ENCODE peak calls at places on chromosomes 3 and 15, in four cellular contexts. R is SK-N-SH, B is transverse colon, X is stomach. V is an unnamed sample.

GRCh38 chr3:4509983-4510755 is 17.0 kb downstream of the ITPR1 start:
- DNase-seq in R (no peak), B (no peak), X (no peak), V (no peak)

GRCh38 chr15:35874260-35874905 is 328.4 kb upstream of the DPH6 start:
- DNase-seq in R (no peak), B (no peak), X (no peak), V (no peak)

GRCh38 chr3:110625126-110625798 is 446.4 kb upstream of the NECTIN3 start:
- DNase-seq in R (no peak), B (no peak), X (no peak), V (no peak)

GRCh38 chr3:72899349-72899765 is 11.5 kb downstream of the GXYLT2 start:
- DNase-seq in R (no peak), B (no peak), X (no peak), V (no peak)

GRCh38 chr15:31151301-31152233 is 50.0 kb upstream of the TRPM1 start:
- DNase-seq in R (no peak), B (no peak), X (peak; percentile 17), V (no peak)

GRCh38 chr3:130918328-130918727 is 24.4 kb downstream of the ATP2C1 start:
- DNase-seq in R (no peak), B (no peak), X (no peak), V (no peak)

GRCh38 chr3:69407908-69408307 is 22.0 kb upstream of the FRMD4B start:
- DNase-seq in R (no peak), B (no peak), X (no peak), V (no peak)

GRCh38 chr3:50912746-50913145 is 238.0 kb downstream of the DOCK3 start:
- DNase-seq in R (no peak), B (no peak), X (no peak), V (no peak)

GRCh38 chr3:160260587-160261270 is 35.5 kb downstream of the C3orf80 start:
- DNase-seq in R (no peak), B (no peak), X (no peak), V (no peak)

GRCh38 chr3:24160424-24160823 is 215.3 kb downstream of the NR1D2 start:
- DNase-seq in R (no peak), B (no peak), X (no peak), V (no peak)

GRCh38 chr3:30666564-30667249 is 60.3 kb downstream of the TGFBR2 start:
- DNase-seq in R (no peak), B (no peak), X (no peak), V (no peak)

GRCh38 chr3:170205302-170205701 is 16.9 kb upstream of the PRKCI start:
- DNase-seq in R (no peak), B (no peak), X (no peak), V (no peak)

GRCh38 chr3:52245322-52246263 is at the start of gene PPM1M:
- DNase-seq in R (peak; percentile 90), B (peak; percentile 67), X (peak; percentile 58), V (no peak)

GRCh38 chr3:127849368-127849767 is 27.1 kb upstream of the MGLL start:
- DNase-seq in R (no peak), B (no peak), X (no peak), V (no peak)

GRCh38 chr3:41241159-41241558 is 41.9 kb downstream of the CTNNB1 start:
- DNase-seq in R (no peak), B (no peak), X (no peak), V (no peak)

GRCh38 chr3:155130001-155130400 is 49.9 kb downstream of the MME start:
- DNase-seq in R (no peak), B (no peak), X (no peak), V (no peak)

GRCh38 chr3:124131158-124132115 is 139.5 kb upstream of the ROPN1 start:
- DNase-seq in R (no peak), B (no peak), X (no peak), V (no peak)

GRCh38 chr3:78871048-78871447 is 896.8 kb downstream of the ROBO1 start:
- DNase-seq in R (no peak), B (no peak), X (no peak), V (no peak)

GRCh38 chr3:45173776-45174175 is 27.6 kb upstream of the CDCP1 start:
- DNase-seq in R (no peak), B (no peak), X (no peak), V (no peak)

GRCh38 chr3:185362850-185363661 is at the start of gene MAP3K13:
- DNase-seq in R (peak; percentile 84), B (peak; percentile 72), X (peak; percentile 82), V (no peak)

GRCh38 chr3:171284308-171285075 is 175.7 kb downstream of the TNIK start:
- DNase-seq in R (peak; percentile 3), B (no peak), X (no peak), V (peak; percentile 18)

GRCh38 chr3:145892869-145893268 is 268.1 kb downstream of the PLOD2 start:
- DNase-seq in R (no peak), B (no peak), X (no peak), V (no peak)

GRCh38 chr3:152190636-152191183 is 78.0 kb upstream of the MBNL1 start:
- DNase-seq in R (no peak), B (no peak), X (no peak), V (no peak)

GRCh38 chr3:191762323-191762960 is 301.5 kb downstream of the PYDC2 start:
- DNase-seq in R (no peak), B (no peak), X (no peak), V (no peak)

GRCh38 chr3:106229495-106230278 is 360.9 kb upstream of the CBLB start:
- DNase-seq in R (no peak), B (no peak), X (no peak), V (no peak)

GRCh38 chr3:173737167-173737808 is 339.7 kb downstream of the NLGN1 start:
- DNase-seq in R (no peak), B (no peak), X (no peak), V (no peak)

GRCh38 chr3:193080821-193081220 is 160.2 kb upstream of the PLAAT1 start:
- DNase-seq in R (no peak), B (no peak), X (no peak), V (no peak)

GRCh38 chr3:134239538-134239937 is 11.1 kb downstream of the RYK start:
- DNase-seq in R (no peak), B (no peak), X (no peak), V (no peak)

GRCh38 chr3:152943645-152944044 is 108.7 kb downstream of the P2RY1 start:
- DNase-seq in R (no peak), B (peak; percentile 33), X (no peak), V (no peak)

GRCh38 chr3:16474304-16474703 is 39.2 kb downstream of the RFTN1 start:
- DNase-seq in R (no peak), B (no peak), X (no peak), V (no peak)

GRCh38 chr3:10263549-10264363 is 15.5 kb downstream of the TATDN2 start:
- DNase-seq in R (peak; percentile 75), B (peak; percentile 24), X (no peak), V (no peak)

GRCh38 chr3:133529809-133530208 is 43.7 kb upstream of the CDV3 start:
- DNase-seq in R (no peak), B (no peak), X (no peak), V (no peak)

GRCh38 chr15:93524432-93524831 is 435.4 kb upstream of the RGMA start:
- DNase-seq in R (no peak), B (no peak), X (peak; percentile 50), V (no peak)

GRCh38 chr15:61974759-61975158 is 85.5 kb downstream of the VPS13C start:
- DNase-seq in R (no peak), B (no peak), X (no peak), V (peak; percentile 5)

DNA sequence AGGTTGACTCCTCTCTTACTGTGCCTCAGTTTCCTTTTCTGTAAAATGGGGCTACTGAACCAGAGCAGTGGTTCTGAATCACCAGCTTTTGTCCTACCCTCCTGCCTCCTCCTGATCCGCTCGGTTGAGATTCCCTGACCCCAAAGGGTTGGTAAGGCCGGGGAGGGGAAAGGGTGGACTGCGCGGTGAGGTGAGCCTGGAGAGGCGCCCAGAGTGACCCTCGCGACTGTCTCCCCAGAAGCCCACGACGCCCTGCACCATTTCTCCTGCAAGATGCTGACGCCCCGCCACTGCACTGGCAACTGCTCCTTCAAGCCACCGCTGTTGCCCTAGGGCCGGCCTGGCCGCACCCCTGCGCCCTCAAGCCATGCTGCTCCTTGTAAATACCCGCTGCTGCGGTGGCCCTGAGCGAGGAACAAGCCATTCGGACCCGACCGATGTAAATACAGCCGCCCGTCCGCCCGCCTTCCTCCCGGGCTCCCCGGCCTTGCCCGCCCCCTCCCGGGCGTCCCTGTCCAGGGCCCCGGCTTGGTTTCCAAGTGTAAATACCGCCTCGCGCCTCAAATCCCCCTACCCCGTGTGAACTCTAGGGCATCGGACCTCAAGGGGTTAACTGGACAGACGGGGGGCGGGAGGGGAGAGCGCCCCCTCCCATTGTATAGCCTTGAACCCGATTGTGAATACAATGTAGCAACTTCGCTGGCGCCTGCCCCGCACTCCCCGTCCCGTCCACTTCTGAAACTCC is 6.2 kb downstream of the RNU6-1 start:
- DNase-seq in R (peak; percentile 92), B (peak; percentile 52), X (peak; percentile 47), V (no peak)
- H3K4me1 ChIP-seq in R (no peaks in the 10 kb centered on the region), B (peaks cover 56% of the 10 kb centered on the region), X (peaks cover 47% of the 10 kb centered on the region), V (peaks cover 26% of the 10 kb centered on the region)

DNA sequence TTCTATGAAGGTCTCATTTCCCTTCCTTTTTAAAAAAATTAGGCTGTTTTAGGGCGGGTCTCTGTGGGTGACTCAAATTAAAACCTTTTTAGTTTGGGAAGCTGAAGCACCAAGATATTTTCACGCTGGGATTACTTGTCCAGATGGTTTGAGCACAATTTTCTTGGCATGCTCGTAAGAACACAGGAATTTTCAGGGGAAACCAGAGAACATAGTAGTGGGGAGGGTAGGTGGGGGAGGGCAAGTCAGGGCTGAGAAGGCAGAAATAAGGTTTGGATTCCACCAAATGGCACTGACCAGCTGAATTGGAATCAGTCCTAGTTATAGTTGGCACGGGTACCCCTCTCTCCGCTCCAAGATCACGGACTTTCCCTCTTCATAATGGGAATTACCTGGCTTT is 97.3 kb upstream of the LRIG1 start:
- DNase-seq in R (no peak), B (no peak), X (no peak), V (no peak)
- TF ChIP-seq POLR2AphosphoS5 in R (no peak), B (no peak), X (no peak), V (no peak)

DNA sequence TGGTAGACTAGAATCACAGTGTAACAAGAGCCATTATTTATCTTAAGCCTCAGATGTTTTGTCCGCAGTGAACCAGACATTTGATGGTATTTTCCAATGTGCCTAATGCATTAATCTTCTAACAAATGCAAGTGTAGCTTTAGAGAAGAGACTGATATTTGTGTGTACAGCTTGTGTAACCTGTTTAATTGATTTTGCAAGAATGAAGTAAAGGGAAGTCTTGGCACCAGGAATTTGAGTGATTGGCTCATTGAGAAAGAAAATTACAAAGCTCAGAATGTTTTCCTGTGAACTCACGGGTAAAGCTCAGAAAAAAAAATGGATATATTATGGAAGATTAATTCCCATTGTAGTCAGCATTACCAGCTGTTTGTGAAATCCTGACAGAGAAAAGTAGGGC is 155.7 kb downstream of the SV2B start:
- DNase-seq in R (no peak), B (no peak), X (no peak), V (no peak)
- H3K4me1 ChIP-seq in R (no peaks in the 10 kb centered on the region), B (no peaks in the 10 kb centered on the region), X (no peaks in the 10 kb centered on the region), V (no peaks in the 10 kb centered on the region)

GRCh38 chr3:25664066-25664809 is 469 bp downstream of the TOP2B start:
- DNase-seq in R (peak; percentile 74), B (peak; percentile 77), X (peak; percentile 68), V (no peak)
- TF ChIP-seq POLR2AphosphoS5 in R (no peak), B (peak; percentile 48), X (peak; percentile 43), V (no peak)

GRCh38 chr15:90819850-90820249 is 48.5 kb upstream of the FURIN start:
- DNase-seq in R (no peak), B (no peak), X (no peak), V (no peak)
- H3K4me1 ChIP-seq in R (no peaks in the 10 kb centered on the region), B (no peaks in the 10 kb centered on the region), X (no peaks in the 10 kb centered on the region), V (no peaks in the 10 kb centered on the region)